ENCODE peak calls at places on chromosomes 1 and 21, in seven cellular contexts. B, O, Q, R, G, D and Y are unnamed samples.
A peak's percentile ranks its signal among the peaks of the same experiment; 100 is the strongest.

GRCh38 chr1:45863117-45863670 is 59.8 kb downstream of the MAST2 start:
- DNase-seq in B (no peak), O (no peak), Q (no peak), R (no peak), G (no peak), D (no peak), Y (no peak)

GRCh38 chr1:63683759-63684158 is 90.1 kb upstream of the ROR1 start:
- DNase-seq in B (no peak), O (no peak), Q (no peak), R (no peak), G (no peak), D (no peak), Y (no peak)

GRCh38 chr1:170664828-170665617 is 1.1 kb downstream of the PRRX1 start:
- DNase-seq in B (no peak), O (no peak), Q (no peak), R (no peak), G (peak; percentile 64), D (no peak), Y (no peak)

GRCh38 chr1:15866696-15867687 is 19.5 kb downstream of the SPEN start:
- DNase-seq in B (no peak), O (no peak), Q (no peak), R (no peak), G (no peak), D (no peak), Y (no peak)

GRCh38 chr1:30879126-30879786 is 29.3 kb downstream of the SDC3 start:
- DNase-seq in B (no peak), O (no peak), Q (no peak), R (no peak), G (no peak), D (no peak), Y (no peak)

GRCh38 chr1:155012052-155012546 is 9.5 kb downstream of the ZBTB7B start:
- DNase-seq in B (no peak), O (no peak), Q (peak; percentile 76), R (no peak), G (peak; percentile 81), D (peak; percentile 80), Y (no peak)

GRCh38 chr1:205497351-205497750 is 7.1 kb upstream of the CDK18 start:
- DNase-seq in B (no peak), O (no peak), Q (no peak), R (no peak), G (no peak), D (no peak), Y (no peak)

GRCh38 chr1:243595527-243596206 is 254.4 kb downstream of the AKT3 start:
- DNase-seq in B (no peak), O (no peak), Q (no peak), R (no peak), G (no peak), D (no peak), Y (no peak)

GRCh38 chr1:54679055-54679643 is 36.5 kb upstream of the TTC4 start:
- DNase-seq in B (peak; percentile 19), O (no peak), Q (no peak), R (no peak), G (no peak), D (no peak), Y (no peak)

GRCh38 chr21:28754127-28754611 is 238.5 kb downstream of the LTN1 start:
- DNase-seq in B (no peak), O (no peak), Q (no peak), R (no peak), G (no peak), D (no peak), Y (no peak)

GRCh38 chr1:241375906-241376305 is 18.9 kb upstream of the RGS7 start:
- DNase-seq in B (no peak), O (no peak), Q (no peak), R (no peak), G (no peak), D (no peak), Y (no peak)

DNA sequence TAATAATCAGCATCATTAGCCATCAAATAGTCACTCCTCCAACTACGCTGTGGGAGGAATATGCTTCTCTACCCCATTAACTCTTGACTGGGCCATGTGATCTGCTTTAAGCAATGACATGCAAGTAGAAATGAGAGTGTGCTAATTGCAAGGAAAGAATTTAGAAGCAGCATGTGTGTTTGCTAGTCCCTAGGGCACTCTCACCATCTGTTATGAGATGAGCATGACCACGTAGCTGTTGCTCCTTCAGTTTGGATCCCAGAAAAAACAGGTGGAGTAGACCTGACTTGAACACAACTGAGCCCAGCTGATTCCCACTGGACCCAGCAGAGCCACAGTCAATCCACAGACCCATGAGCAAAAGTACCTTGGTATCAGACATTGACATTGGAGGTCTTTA is 19.7 kb upstream of the RGS7 start:
- DNase-seq in B (no peak), O (no peak), Q (no peak), R (no peak), G (no peak), D (no peak), Y (no peak)
- TF ChIP-seq TAF1 in B (no peak), O (no peak), Q (no peak), R (no peak), G (no peak), D (no peak), Y (no peak)

DNA sequence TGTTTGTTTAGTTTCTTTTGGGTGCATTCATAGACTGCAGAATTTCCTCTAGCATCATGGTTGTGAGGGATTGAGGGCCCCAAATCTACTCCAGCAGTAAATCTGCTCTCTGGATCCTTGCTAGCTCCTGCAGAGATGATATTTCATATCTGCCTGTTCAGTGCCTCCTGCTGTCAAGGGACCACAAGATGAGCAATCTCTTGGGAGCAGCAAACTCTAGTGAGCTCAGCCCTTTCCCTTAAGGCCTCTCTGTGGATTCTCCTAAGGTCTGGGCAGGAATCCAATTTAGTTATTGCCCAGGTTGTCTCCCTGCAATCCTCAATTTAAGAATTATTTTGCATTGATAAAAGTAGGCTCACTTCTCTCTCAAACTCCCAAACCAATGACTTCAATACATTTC is 76.9 kb downstream of the RGS18 start:
- DNase-seq in B (no peak), O (no peak), Q (no peak), R (no peak), G (no peak), D (no peak), Y (no peak)
- TF ChIP-seq POLR2AphosphoS5 in B (no peak), O (no peak), Q (no peak), R (no peak), G (no peak), D (no peak), Y (no peak)

GRCh38 chr1:28755701-28756100 is 19.0 kb downstream of the YTHDF2 start:
- DNase-seq in B (peak; percentile 13), O (no peak), Q (no peak), R (no peak), G (no peak), D (no peak), Y (no peak)

GRCh38 chr1:28745653-28746173 is 9.0 kb downstream of the YTHDF2 start:
- DNase-seq in B (no peak), O (no peak), Q (no peak), R (no peak), G (no peak), D (no peak), Y (no peak)

GRCh38 chr1:28756846-28757245 is 20.1 kb downstream of the YTHDF2 start:
- DNase-seq in B (no peak), O (no peak), Q (no peak), R (no peak), G (no peak), D (no peak), Y (no peak)

GRCh38 chr1:28750330-28750729 is 13.6 kb downstream of the YTHDF2 start:
- DNase-seq in B (no peak), O (no peak), Q (no peak), R (no peak), G (no peak), D (no peak), Y (no peak)

GRCh38 chr1:28751315-28752056 is 14.7 kb downstream of the YTHDF2 start:
- DNase-seq in B (no peak), O (no peak), Q (no peak), R (no peak), G (no peak), D (no peak), Y (no peak)
- TF ChIP-seq TAF1 in B (no peak), O (no peak), Q (no peak), R (no peak), G (no peak), D (no peak), Y (no peak)

GRCh38 chr1:172180886-172181285 is 239.6 kb upstream of the C1orf105 start:
- DNase-seq in B (no peak), O (peak; percentile 69), Q (no peak), R (no peak), G (no peak), D (no peak), Y (no peak)
- TF ChIP-seq POLR2AphosphoS5 in B (no peak), O (peak; percentile 69), Q (no peak), R (no peak), G (no peak), D (no peak), Y (no peak)

DNA sequence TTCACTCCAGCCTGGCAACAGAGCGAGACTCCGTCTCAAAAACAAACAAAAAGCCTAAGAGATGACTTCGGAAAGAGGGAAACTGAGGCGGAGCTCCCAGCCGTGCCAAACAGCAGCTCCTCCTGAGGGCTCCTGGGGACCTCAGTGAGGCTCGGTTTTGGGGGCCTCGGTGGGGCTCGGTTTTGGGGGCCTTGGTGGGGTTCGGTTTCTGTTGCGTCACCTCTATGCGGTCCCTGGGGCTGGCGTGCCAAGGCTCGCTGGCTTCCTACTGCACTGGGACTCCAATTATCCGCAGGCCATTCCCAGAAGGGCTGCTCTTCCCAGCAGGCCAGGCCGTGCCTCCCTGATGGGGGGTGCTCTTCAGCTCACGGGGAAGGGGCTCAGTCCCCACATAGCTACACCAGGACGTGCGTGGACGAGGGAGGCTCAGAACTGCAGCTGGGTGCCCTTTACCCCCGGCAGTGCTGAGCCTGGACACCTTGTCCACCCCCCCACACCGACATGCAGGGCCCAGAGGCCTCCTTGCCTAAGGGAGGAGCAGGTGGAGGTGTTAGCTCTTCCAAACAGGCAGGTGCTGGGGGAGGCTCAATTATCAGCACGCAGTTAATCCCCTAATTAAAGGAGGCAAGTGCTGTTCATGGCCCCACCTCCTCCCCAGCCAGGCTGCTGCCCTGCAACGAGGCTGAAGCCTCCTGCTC is 5.1 kb upstream of the C1orf159 start:
- DNase-seq in B (no peak), O (no peak), Q (no peak), R (no peak), G (peak; percentile 36), D (no peak), Y (no peak)
- TF ChIP-seq TAF1 in B (no peak), O (no peak), Q (no peak), R (no peak), G (no peak), D (no peak), Y (no peak)

GRCh38 chr1:68496680-68497357 is at the start of gene DEPDC1:
- DNase-seq in B (peak; percentile 86), O (peak; percentile 62), Q (peak; percentile 93), R (peak; percentile 75), G (peak; percentile 97), D (peak; percentile 86), Y (peak; percentile 80)
- TF ChIP-seq POLR2AphosphoS5 in B (peak; percentile 63), O (no peak), Q (no peak), R (no peak), G (peak; percentile 44), D (peak; percentile 81), Y (no peak)

GRCh38 chr1:151324390-151324930 is 2.8 kb downstream of the PI4KB start:
- DNase-seq in B (peak; percentile 14), O (no peak), Q (no peak), R (no peak), G (no peak), D (no peak), Y (no peak)
- TF ChIP-seq TAF1 in B (no peak), O (no peak), Q (no peak), R (no peak), G (no peak), D (no peak), Y (no peak)